ENCODE peak calls at places on chromosomes 1 and 21, in six cellular contexts. W is NCI-H1105, F is HT1080, V is fibroblast of pulmonary artery, J is AG08396, K is left lung. L is an unnamed sample.

GRCh38 chr1:28436211-28436769 is 66.8 kb downstream of the PHACTR4 start:
- DNase-seq in W (no peak), F (no peak), V (no peak), J (no peak), K (no peak), L (no peak)

GRCh38 chr1:157862114-157863070 is 20.8 kb upstream of the CD5L start:
- DNase-seq in W (no peak), F (peak; percentile 75), V (no peak), J (no peak), K (no peak), L (no peak)

GRCh38 chr1:208149213-208149612 is 95.0 kb downstream of the PLXNA2 start:
- DNase-seq in W (no peak), F (no peak), V (no peak), J (no peak), K (no peak), L (no peak)

GRCh38 chr21:38228115-38228514 is 28.7 kb upstream of the KCNJ15 start:
- DNase-seq in W (no peak), F (no peak), V (no peak), J (no peak), K (no peak), L (no peak)

GRCh38 chr1:225767591-225768540 is 9.8 kb upstream of the SRP9 start:
- DNase-seq in W (peak; percentile 21), F (peak; percentile 32), V (peak; percentile 87), J (peak; percentile 75), K (no peak), L (peak; percentile 98)

GRCh38 chr1:228102791-228103620 is at the start of gene C1orf35:
- DNase-seq in W (peak; percentile 81), F (peak; percentile 85), V (peak; percentile 91), J (peak; percentile 99), K (peak; percentile 98), L (peak; percentile 95)

GRCh38 chr1:233639611-233640010 is 25.7 kb downstream of the KCNK1 start:
- DNase-seq in W (no peak), F (peak; percentile 62), V (no peak), J (no peak), K (no peak), L (no peak)

GRCh38 chr1:22900451-22900850 is 72.2 kb downstream of the LACTBL1 start:
- DNase-seq in W (no peak), F (no peak), V (no peak), J (no peak), K (no peak), L (no peak)

L was measured in MG63.